ENCODE peak calls at places on chromosome 18, in eight cellular contexts. T is cardiac fibroblast, K is ovary, E is type B pancreatic cell, S is GM13976, J is A549, Q is HCT116, G is adrenal gland. I is an unnamed sample.
A peak's percentile ranks its signal among the peaks of the same experiment; 100 is the strongest.

GRCh38 chr18:51890762-51891161 is 449.2 kb upstream of the DCC start:
- DNase-seq in E (no peak), T (peak; percentile 6), Q (no peak), G (no peak), S (no peak), K (no peak), J (no peak), I (peak; percentile 64)

GRCh38 chr18:77486985-77487384 is 237.3 kb downstream of the GALR1 start:
- DNase-seq in E (no peak), Q (no peak), J (no peak), T (peak; percentile 45), G (no peak), S (no peak), K (no peak), I (peak; percentile 2)

GRCh38 chr18:76873311-76873710 is 51.0 kb downstream of the ZNF236 start:
- DNase-seq in E (no peak), T (no peak), G (no peak), Q (no peak), J (no peak), K (no peak), S (no peak), I (no peak)

GRCh38 chr18:67232406-67232805 is 284.1 kb downstream of the DSEL start:
- DNase-seq in S (no peak), G (no peak), K (no peak), J (no peak), T (peak; percentile 99), Q (no peak), E (no peak), I (peak; percentile 94)

GRCh38 chr18:75364512-75364911 is 63.0 kb downstream of the SMIM21 start:
- DNase-seq in K (no peak), J (no peak), E (no peak), Q (no peak), G (peak; percentile 25), T (no peak), S (no peak), I (no peak)

GRCh38 chr18:29191263-29191662 is 1014.3 kb upstream of the CDH2 start:
- DNase-seq in S (no peak), G (no peak), J (peak; percentile 2), T (peak; percentile 71), Q (no peak), E (no peak), K (no peak), I (peak; percentile 37)

GRCh38 chr18:59500765-59501164 is 141.7 kb upstream of the LMAN1 start:
- DNase-seq in T (no peak), J (no peak), S (no peak), G (no peak), E (no peak), Q (no peak), K (no peak), I (no peak)

GRCh38 chr18:75209129-75209951 is at the start of gene PTGR3:
- DNase-seq in T (peak; percentile 82), J (peak; percentile 76), K (peak; percentile 86), E (peak; percentile 85), G (peak; percentile 92), S (peak; percentile 87), Q (peak; percentile 67), I (peak; percentile 77)

GRCh38 chr18:55323051-55323994 is 264.7 kb downstream of the TCF4 start:
- DNase-seq in Q (no peak), S (no peak), T (peak; percentile 77), G (peak; percentile 29), K (no peak), J (no peak), E (no peak), I (no peak)

GRCh38 chr18:62360806-62361205 is 35.7 kb downstream of the TNFRSF11A start:
- DNase-seq in E (no peak), T (no peak), G (no peak), K (no peak), S (no peak), J (no peak), Q (no peak), I (no peak)
- TF ChIP-seq CTCF in E (no peak), T (no peak), G (no peak), K (no peak), S (no peak), J (no peak), Q (no peak), I (no peak)

GRCh38 chr18:13831864-13832508 is 8.0 kb downstream of the MC5R start:
- DNase-seq in J (no peak), S (no peak), Q (peak; percentile 13), K (no peak), E (no peak), G (no peak), T (no peak), I (no peak)
- TF ChIP-seq CTCF in J (no peak), S (no peak), Q (peak; percentile 49), K (no peak), E (peak; percentile 41), G (peak; percentile 35), T (no peak), I (no peak)

GRCh38 chr18:34807106-34807796 is 97.2 kb downstream of the DTNA start:
- DNase-seq in G (no peak), T (no peak), J (no peak), Q (peak; percentile 76), E (no peak), S (no peak), K (no peak), I (peak; percentile 37)

GRCh38 chr18:34805117-34805882 is 95.2 kb downstream of the DTNA start:
- DNase-seq in T (no peak), K (no peak), S (no peak), Q (no peak), E (no peak), G (no peak), J (no peak), I (no peak)

GRCh38 chr18:34803877-34804276 is 93.8 kb downstream of the DTNA start:
- DNase-seq in T (no peak), J (no peak), S (no peak), E (no peak), Q (no peak), K (no peak), G (no peak), I (no peak)

GRCh38 chr18:34808389-34808788 is 98.3 kb downstream of the DTNA start:
- DNase-seq in Q (no peak), K (no peak), J (no peak), G (no peak), E (no peak), S (no peak), T (no peak), I (peak; percentile 11)

GRCh38 chr18:34806527-34806926 is 96.4 kb downstream of the DTNA start:
- DNase-seq in G (no peak), J (no peak), Q (no peak), S (no peak), T (no peak), E (no peak), K (no peak), I (no peak)
- TF ChIP-seq CTCF in G (no peak), J (no peak), Q (no peak), S (no peak), T (no peak), E (no peak), K (no peak), I (no peak)

GRCh38 chr18:8480506-8481328 is 128.5 kb upstream of the RAB12 start:
- DNase-seq in J (peak; percentile 36), K (peak; percentile 33), E (no peak), Q (peak; percentile 24), S (no peak), G (peak; percentile 30), T (peak; percentile 74), I (peak; percentile 67)

GRCh38 chr18:8477615-8478014 is 131.6 kb upstream of the RAB12 start:
- DNase-seq in S (no peak), J (no peak), Q (no peak), T (no peak), E (no peak), K (no peak), G (no peak), I (no peak)

GRCh38 chr18:8479826-8480225 is 129.4 kb upstream of the RAB12 start:
- DNase-seq in Q (no peak), J (no peak), K (no peak), E (no peak), T (no peak), G (no peak), S (no peak), I (no peak)

GRCh38 chr18:8478166-8478967 is 130.9 kb upstream of the RAB12 start:
- DNase-seq in S (peak; percentile 86), E (peak; percentile 80), T (peak; percentile 62), K (peak; percentile 50), J (peak; percentile 67), Q (peak; percentile 33), G (peak; percentile 52), I (peak; percentile 67)

GRCh38 chr18:8478968-8479370 is 130.3 kb upstream of the RAB12 start:
- DNase-seq in E (no peak), G (no peak), S (no peak), K (no peak), Q (no peak), T (no peak), J (no peak), I (no peak)
- TF ChIP-seq CTCF in E (peak; percentile 2), G (no peak), S (no peak), K (no peak), Q (no peak), T (no peak), J (no peak), I (no peak)

GRCh38 chr18:45213040-45213333 is 402.3 kb upstream of the SLC14A2 start:
- DNase-seq in K (no peak), Q (no peak), J (no peak), S (no peak), E (no peak), T (no peak), G (no peak), I (no peak)
- TF ChIP-seq CTCF in K (no peak), Q (no peak), J (no peak), S (no peak), E (peak; percentile 31), T (no peak), G (no peak), I (no peak)

GRCh38 chr18:5518179-5518770 is 25.5 kb downstream of the EPB41L3 start:
- DNase-seq in T (no peak), Q (no peak), G (no peak), E (no peak), S (no peak), K (no peak), J (no peak), I (no peak)

GRCh38 chr18:5519448-5520362 is 24.1 kb downstream of the EPB41L3 start:
- DNase-seq in G (no peak), Q (no peak), E (no peak), J (no peak), S (no peak), T (peak; percentile 24), K (no peak), I (no peak)

GRCh38 chr18:5521000-5521399 is 22.8 kb downstream of the EPB41L3 start:
- DNase-seq in K (no peak), J (no peak), G (no peak), E (no peak), S (no peak), Q (no peak), T (no peak), I (no peak)

GRCh38 chr18:5518899-5519371 is 24.9 kb downstream of the EPB41L3 start:
- DNase-seq in G (peak; percentile 50), K (no peak), T (peak; percentile 76), Q (no peak), S (no peak), E (no peak), J (no peak), I (no peak)

DNA sequence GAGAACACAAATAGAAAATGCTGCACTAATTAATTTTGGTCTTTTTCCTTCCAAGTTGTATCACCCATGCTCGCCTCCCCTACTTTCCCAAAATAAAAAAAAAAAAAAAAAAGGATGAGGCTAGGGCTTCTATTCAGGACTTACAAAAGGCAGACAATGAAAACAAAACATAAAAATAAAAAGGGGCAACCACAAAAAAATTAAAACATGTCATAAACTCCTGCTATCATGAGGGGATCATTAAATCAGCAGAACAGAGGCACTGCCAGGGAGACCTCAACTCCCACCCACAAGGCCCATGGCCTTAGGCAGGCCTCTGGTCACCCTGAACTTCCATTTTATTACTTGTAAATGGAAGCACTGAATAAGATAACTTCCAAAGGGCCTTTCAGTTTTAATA is 23.3 kb downstream of the EPB41L3 start:
- DNase-seq in T (no peak), E (no peak), K (no peak), Q (no peak), J (no peak), S (no peak), G (no peak), I (no peak)
- TF ChIP-seq CTCF in T (no peak), E (no peak), K (no peak), Q (no peak), J (no peak), S (no peak), G (no peak), I (no peak)